ENCODE peak calls at places on chromosomes 2 and 18, in four cellular contexts. N, O, B and Q are unnamed samples. For H3K36me3 and H3K9me3, the result is how much of the 10 kb centered on the place peaks cover.

GRCh38 chr2:172080641-172081230 is 4.6 kb upstream of the DLX1 start:
- DNase-seq in N (no peak), O (peak), B (no peak), Q (no peak)

GRCh38 chr18:78221496-78221895 is 758.1 kb upstream of the SALL3 start:
- DNase-seq in N (no peak), O (no peak), B (no peak), Q (no peak)

GRCh38 chr2:219289537-219290361 is 10.6 kb downstream of the DNAJB2 start:
- DNase-seq in N (no peak), O (no peak), B (peak), Q (peak)

GRCh38 chr2:98803747-98804650 is 73.1 kb upstream of the MGAT4A start:
- DNase-seq in N (no peak), O (no peak), B (no peak), Q (no peak)

GRCh38 chr2:197078535-197078934 is 152.0 kb upstream of the PGAP1 start:
- DNase-seq in N (no peak), O (no peak), B (no peak), Q (no peak)

GRCh38 chr2:222708274-222708710 is 36.8 kb downstream of the MOGAT1 start:
- DNase-seq in N (peak), O (peak), B (peak), Q (peak)

GRCh38 chr2:198321522-198322088 is 517.2 kb downstream of the PLCL1 start:
- DNase-seq in N (no peak), O (no peak), B (no peak), Q (no peak)

GRCh38 chr2:99066075-99066557 is 75.4 kb upstream of the C2orf15 start:
- DNase-seq in N (no peak), O (peak), B (peak), Q (no peak)

GRCh38 chr2:80058562-80058961 is 246.0 kb downstream of the LRRTM1 start:
- DNase-seq in N (no peak), O (peak), B (no peak), Q (no peak)

GRCh38 chr18:67525328-67526110 is 9.0 kb upstream of the DSEL start:
- DNase-seq in N (no peak), O (peak), B (peak), Q (peak)

GRCh38 chr2:196365132-196365531 is 193.8 kb upstream of the STK17B start:
- DNase-seq in N (no peak), O (no peak), B (no peak), Q (no peak)

GRCh38 chr2:10956006-10956790 is 44.5 kb downstream of the KCNF1 start:
- DNase-seq in N (no peak), O (no peak), B (no peak), Q (no peak)

GRCh38 chr2:189248116-189248515 is 68.6 kb upstream of the COL5A2 start:
- DNase-seq in N (no peak), O (no peak), B (no peak), Q (no peak)

GRCh38 chr2:176488446-176488845 is 219.2 kb downstream of the MTX2 start:
- DNase-seq in N (no peak), O (no peak), B (peak), Q (no peak)

GRCh38 chr2:223040527-223040926 is 11.5 kb upstream of the KCNE4 start:
- DNase-seq in N (no peak), O (no peak), B (no peak), Q (no peak)

GRCh38 chr2:179106342-179107178 is 56.6 kb upstream of the CCDC141 start:
- DNase-seq in N (no peak), O (no peak), B (peak), Q (peak)

GRCh38 chr18:32167980-32168379 is 21.9 kb upstream of the MEP1B start:
- DNase-seq in N (no peak), O (no peak), B (peak), Q (no peak)

GRCh38 chr2:47299555-47299954 is 103.4 kb upstream of the MSH2 start:
- DNase-seq in N (no peak), O (no peak), B (peak), Q (peak)

GRCh38 chr2:105575626-105576025 is 169.1 kb upstream of the NCK2 start:
- DNase-seq in N (no peak), O (no peak), B (no peak), Q (no peak)

GRCh38 chr2:179344280-179344961 is 79.8 kb upstream of the SESTD1 start:
- DNase-seq in N (no peak), O (no peak), B (peak), Q (no peak)

GRCh38 chr2:113795405-113795920 is 39.0 kb upstream of the SLC35F5 start:
- DNase-seq in N (no peak), O (peak), B (no peak), Q (peak)

GRCh38 chr18:45415614-45416013 is 199.7 kb upstream of the SLC14A2 start:
- DNase-seq in N (no peak), O (no peak), B (no peak), Q (no peak)

GRCh38 chr18:79955302-79956075 is 4.0 kb upstream of the SLC66A2 start:
- DNase-seq in N (no peak), O (no peak), B (no peak), Q (no peak)

GRCh38 chr2:127255721-127256120 is 35.6 kb upstream of the CYP27C1 start:
- DNase-seq in N (no peak), O (no peak), B (no peak), Q (no peak)

GRCh38 chr2:224219781-224220180 is 180.7 kb upstream of the SERPINE2 start:
- DNase-seq in N (no peak), O (no peak), B (no peak), Q (no peak)

GRCh38 chr2:96594701-96595152 is 43.4 kb downstream of the KANSL3 start:
- DNase-seq in N (no peak), O (no peak), B (no peak), Q (no peak)

GRCh38 chr18:51091270-51091669 is 61.3 kb downstream of the SMAD4 start:
- DNase-seq in N (no peak), O (no peak), B (no peak), Q (peak)

GRCh38 chr2:159375241-159375640 is 88.7 kb upstream of the WDSUB1 start:
- DNase-seq in N (no peak), O (no peak), B (no peak), Q (no peak)

GRCh38 chr2:862356-862687 is 88.3 kb upstream of the SNTG2 start:
- DNase-seq in N (no peak), O (no peak), B (no peak), Q (no peak)

GRCh38 chr2:230865324-230865765 is 603 bp downstream of the ITM2C start:
- DNase-seq in N (no peak), O (peak), B (no peak), Q (no peak)

DNA sequence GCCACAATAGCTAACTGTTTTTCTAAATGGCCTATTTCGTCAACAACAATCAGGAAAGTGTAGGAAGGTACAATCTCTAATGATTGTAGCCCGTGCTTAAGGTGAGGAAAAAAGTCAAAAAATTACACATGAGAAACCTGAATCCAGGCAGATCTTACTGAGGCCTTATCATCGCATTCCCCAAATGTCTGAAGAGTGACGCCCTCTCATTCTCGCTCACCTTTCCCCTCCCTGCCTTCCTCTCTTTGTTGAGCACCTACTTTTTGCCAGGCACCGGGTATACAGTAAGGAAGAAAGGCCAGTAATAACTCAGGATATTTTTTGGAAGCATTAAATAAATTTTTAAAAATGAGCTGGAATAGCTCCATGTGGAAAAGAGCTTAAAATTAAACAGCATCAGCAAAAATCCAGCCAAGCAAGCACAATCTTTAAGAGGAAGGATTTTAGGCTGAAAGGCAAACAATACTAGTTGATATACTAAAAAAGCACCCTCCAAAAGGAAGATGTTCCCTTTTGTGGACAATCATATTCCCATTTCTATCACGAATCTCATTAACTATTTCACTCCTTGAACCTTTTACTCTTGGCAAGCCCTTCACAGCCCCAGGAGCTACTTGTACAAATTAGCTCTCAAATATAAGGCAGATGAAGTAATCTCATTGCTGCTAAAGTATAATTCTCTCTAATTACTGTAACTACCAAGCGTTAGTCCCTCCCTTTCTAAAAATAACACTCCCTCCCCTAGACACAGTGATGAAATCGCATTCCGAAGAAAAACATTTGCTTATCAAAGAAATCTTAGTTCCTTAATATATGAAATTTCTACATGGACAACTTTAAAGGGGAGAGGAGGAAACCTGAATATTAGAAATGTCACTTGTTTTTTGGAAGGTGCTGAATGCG is 40.0 kb downstream of the STAT1 start:
- DNase-seq in N (no peak), O (no peak), B (no peak), Q (no peak)
- H3K36me3 ChIP-seq in N (under half), O (under half), B (half or more), Q (half or more)

GRCh38 chr2:237158194-237158593 is 72.5 kb downstream of the COPS8 start:
- DNase-seq in N (no peak), O (no peak), B (no peak), Q (no peak)
- H3K4me3 ChIP-seq in N (no peak), O (no peak), B (no peak), Q (no peak)

DNA sequence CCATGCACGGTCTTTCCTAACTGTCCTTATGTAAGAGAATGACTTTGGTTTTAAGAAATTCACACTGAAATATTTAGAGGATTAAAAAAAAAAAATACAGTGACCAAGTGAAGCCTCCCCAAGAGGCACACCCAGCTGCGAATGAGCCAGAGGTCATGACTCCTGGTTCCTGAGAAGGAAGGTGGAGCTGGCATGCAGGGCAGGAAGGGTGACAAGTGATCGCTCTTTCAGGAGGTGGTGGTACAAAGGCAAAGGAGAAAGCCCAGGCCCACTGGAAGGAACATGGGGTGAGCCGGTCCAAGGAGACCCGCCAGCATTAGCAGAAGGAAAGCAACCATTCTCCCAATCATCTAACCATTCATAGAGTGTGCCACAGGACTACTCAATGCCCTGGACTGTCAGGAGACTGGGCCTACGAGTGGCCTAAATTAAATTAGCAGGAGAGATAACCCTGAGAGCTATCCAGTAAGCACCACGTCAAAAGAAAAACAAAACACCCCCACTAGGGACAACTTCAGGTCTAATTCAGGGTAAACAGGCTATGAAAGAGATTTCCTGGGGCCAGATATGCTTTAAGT is 7.8 kb downstream of the INO80C start:
- DNase-seq in N (no peak), O (no peak), B (no peak), Q (no peak)
- H3K9me3 ChIP-seq in N (under half), O (under half), B (under half), Q (under half)

GRCh38 chr2:218233543-218233942 is 16.6 kb downstream of the ARPC2 start:
- DNase-seq in N (no peak), O (no peak), B (no peak), Q (no peak)

GRCh38 chr2:218238896-218239295 is 21.9 kb downstream of the ARPC2 start:
- DNase-seq in N (no peak), O (no peak), B (no peak), Q (no peak)

GRCh38 chr2:218236829-218237228 is 19.8 kb downstream of the ARPC2 start:
- DNase-seq in N (no peak), O (no peak), B (no peak), Q (no peak)

GRCh38 chr2:218234487-218234886 is 17.5 kb downstream of the ARPC2 start:
- DNase-seq in N (no peak), O (no peak), B (no peak), Q (no peak)

DNA sequence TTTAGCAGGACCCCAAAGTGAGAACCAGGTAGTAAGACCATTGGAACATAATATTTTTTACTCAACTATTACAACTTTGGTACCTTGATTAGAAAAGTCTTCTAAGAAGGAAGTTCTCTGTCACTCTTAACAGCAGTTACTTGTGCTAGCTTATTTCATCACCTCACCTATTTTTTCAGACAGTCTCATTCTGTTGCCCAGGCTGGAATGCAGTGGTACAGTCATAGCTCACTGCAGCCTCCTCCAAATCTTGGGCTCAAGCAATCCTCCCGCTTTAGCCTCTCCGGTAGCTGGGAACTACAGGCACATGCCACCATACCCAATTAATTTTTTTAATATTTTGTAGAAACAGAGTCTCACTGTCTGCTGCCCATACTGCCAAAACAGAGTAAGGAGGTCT is 18.0 kb downstream of the ARPC2 start:
- DNase-seq in N (no peak), O (no peak), B (no peak), Q (no peak)
- H3K36me3 ChIP-seq in N (under half), O (under half), B (half or more), Q (half or more)

GRCh38 chr2:177905640-177906039 is 166.9 kb downstream of the PDE11A start:
- DNase-seq in N (no peak), O (no peak), B (no peak), Q (no peak)
- H3K4me3 ChIP-seq in N (no peak), O (no peak), B (no peak), Q (no peak)

DNA sequence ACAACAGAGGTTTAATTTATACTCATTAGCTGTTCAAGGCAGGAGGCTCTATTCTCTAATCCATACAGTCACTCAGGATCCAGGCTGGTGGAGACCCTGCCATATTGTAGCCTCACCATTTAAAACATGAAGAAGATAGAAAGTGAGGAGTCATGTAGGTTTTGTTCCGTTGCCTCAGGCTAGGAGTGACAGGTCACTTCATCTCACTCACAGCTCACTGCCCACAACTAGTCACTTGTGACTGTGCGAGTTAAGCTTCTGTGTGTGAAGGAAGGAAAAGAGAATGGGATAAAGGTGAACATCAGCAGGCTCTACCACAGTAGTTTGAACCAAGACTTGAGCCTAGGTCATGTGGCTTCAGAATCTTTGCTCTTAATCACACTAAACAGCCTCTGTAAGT is 9.0 kb upstream of the IGFBP2 start:
- DNase-seq in N (no peak), O (no peak), B (peak), Q (no peak)
- H3K9me3 ChIP-seq in N (under half), O (under half), B (under half), Q (under half)

GRCh38 chr2:43942881-43943280 is 52.9 kb downstream of the LRPPRC start:
- DNase-seq in N (no peak), O (no peak), B (no peak), Q (no peak)

GRCh38 chr2:43943323-43943722 is 52.5 kb downstream of the LRPPRC start:
- DNase-seq in N (no peak), O (no peak), B (no peak), Q (no peak)

GRCh38 chr2:43944915-43945314 is 50.9 kb downstream of the LRPPRC start:
- DNase-seq in N (no peak), O (no peak), B (no peak), Q (no peak)

GRCh38 chr2:43943809-43944452 is 51.9 kb downstream of the LRPPRC start:
- DNase-seq in N (no peak), O (no peak), B (no peak), Q (no peak)

GRCh38 chr2:43945439-43945838 is 50.4 kb downstream of the LRPPRC start:
- DNase-seq in N (no peak), O (no peak), B (no peak), Q (no peak)
- H3K36me3 ChIP-seq in N (under half), O (under half), B (half or more), Q (half or more)

GRCh38 chr2:191686079-191686478 is 8.1 kb downstream of the NABP1 start:
- DNase-seq in N (no peak), O (no peak), B (no peak), Q (no peak)
- H3K4me3 ChIP-seq in N (no peak), O (no peak), B (no peak), Q (no peak)